ENCODE peak calls at places on chromosomes 7 and 10, in four cellular contexts. One of them, this sample, is unnamed.

GRCh38 chr7:32093415-32094408 is 23.5 kb upstream of the PDE1C start:
- DNase-seq in DMS79: no peak
- DNase-seq in GM23248: peak
- DNase-seq in activated CD4-positive, CD25-positive, alpha-beta regulatory T cell: no peak
- DNase-seq in this sample: no peak

GRCh38 chr10:58477122-58477521 is 35.5 kb upstream of the BICC1 start:
- DNase-seq in DMS79: no peak
- DNase-seq in activated CD4-positive, CD25-positive, alpha-beta regulatory T cell: no peak
- DNase-seq in GM23248: peak
- DNase-seq in this sample: no peak

GRCh38 chr7:45593877-45594276 is 19.7 kb downstream of the ADCY1 start:
- DNase-seq in DMS79: no peak
- DNase-seq in activated CD4-positive, CD25-positive, alpha-beta regulatory T cell: no peak
- DNase-seq in GM23248: no peak
- DNase-seq in this sample: no peak

GRCh38 chr10:131786756-131787605 is 113.8 kb upstream of the PPP2R2D start:
- DNase-seq in activated CD4-positive, CD25-positive, alpha-beta regulatory T cell: no peak
- DNase-seq in DMS79: peak
- DNase-seq in GM23248: peak
- DNase-seq in this sample: no peak

GRCh38 chr7:157774495-157774894 is 437.7 kb downstream of the DNAJB6 start:
- DNase-seq in GM23248: no peak
- DNase-seq in DMS79: no peak
- DNase-seq in activated CD4-positive, CD25-positive, alpha-beta regulatory T cell: no peak
- DNase-seq in this sample: no peak

GRCh38 chr10:95337354-95337753 is 46.6 kb upstream of the PDLIM1 start:
- DNase-seq in GM23248: no peak
- DNase-seq in DMS79: no peak
- DNase-seq in activated CD4-positive, CD25-positive, alpha-beta regulatory T cell: no peak
- DNase-seq in this sample: no peak

GRCh38 chr10:96390460-96390864 is 31.7 kb upstream of the OPALIN start:
- DNase-seq in GM23248: no peak
- DNase-seq in DMS79: no peak
- DNase-seq in activated CD4-positive, CD25-positive, alpha-beta regulatory T cell: no peak
- DNase-seq in this sample: no peak

GRCh38 chr10:22607261-22607660 is 107.1 kb downstream of the PIP4K2A start:
- DNase-seq in activated CD4-positive, CD25-positive, alpha-beta regulatory T cell: no peak
- DNase-seq in DMS79: no peak
- DNase-seq in GM23248: no peak
- DNase-seq in this sample: no peak

GRCh38 chr10:132623996-132624846 is 86.6 kb downstream of the INPP5A start:
- DNase-seq in DMS79: no peak
- DNase-seq in activated CD4-positive, CD25-positive, alpha-beta regulatory T cell: no peak
- DNase-seq in GM23248: no peak
- DNase-seq in this sample: no peak

GRCh38 chr10:24465124-24465874 is 256.4 kb downstream of the KIAA1217 start:
- DNase-seq in activated CD4-positive, CD25-positive, alpha-beta regulatory T cell: no peak
- DNase-seq in DMS79: peak
- DNase-seq in GM23248: peak
- DNase-seq in this sample: no peak

GRCh38 chr7:73810991-73811360 is 19.8 kb upstream of the CLDN4 start:
- DNase-seq in DMS79: no peak
- DNase-seq in GM23248: no peak
- DNase-seq in activated CD4-positive, CD25-positive, alpha-beta regulatory T cell: no peak
- DNase-seq in this sample: no peak

GRCh38 chr10:24716295-24716694 is 7.4 kb downstream of the ARHGAP21 start:
- DNase-seq in activated CD4-positive, CD25-positive, alpha-beta regulatory T cell: no peak
- DNase-seq in GM23248: no peak
- DNase-seq in DMS79: no peak
- DNase-seq in this sample: no peak

GRCh38 chr10:105797234-105797890 is 1156.3 kb downstream of the SORCS3 start:
- DNase-seq in GM23248: peak
- DNase-seq in activated CD4-positive, CD25-positive, alpha-beta regulatory T cell: no peak
- DNase-seq in DMS79: no peak
- DNase-seq in this sample: no peak

GRCh38 chr10:11610855-11611247 is 599 bp downstream of the USP6NL start:
- DNase-seq in DMS79: no peak
- DNase-seq in activated CD4-positive, CD25-positive, alpha-beta regulatory T cell: peak
- DNase-seq in GM23248: peak
- DNase-seq in this sample: no peak

GRCh38 chr10:4127518-4128315 is 342.7 kb upstream of the KLF6 start:
- DNase-seq in activated CD4-positive, CD25-positive, alpha-beta regulatory T cell: no peak
- DNase-seq in DMS79: no peak
- DNase-seq in GM23248: no peak
- DNase-seq in this sample: no peak

GRCh38 chr10:84405662-84406061 is 77.3 kb downstream of the CCSER2 start:
- DNase-seq in GM23248: no peak
- DNase-seq in activated CD4-positive, CD25-positive, alpha-beta regulatory T cell: no peak
- DNase-seq in DMS79: no peak
- DNase-seq in this sample: no peak

GRCh38 chr10:119479048-119479394 is 63.5 kb downstream of the RGS10 start:
- DNase-seq in GM23248: peak
- DNase-seq in DMS79: no peak
- DNase-seq in activated CD4-positive, CD25-positive, alpha-beta regulatory T cell: no peak
- DNase-seq in this sample: no peak

GRCh38 chr10:97335188-97335619 is 675 bp upstream of the FRAT2 start:
- DNase-seq in GM23248: no peak
- DNase-seq in activated CD4-positive, CD25-positive, alpha-beta regulatory T cell: no peak
- DNase-seq in DMS79: no peak
- DNase-seq in this sample: no peak

GRCh38 chr10:77506517-77506916 is 131.1 kb downstream of the KCNMA1 start:
- DNase-seq in GM23248: no peak
- DNase-seq in activated CD4-positive, CD25-positive, alpha-beta regulatory T cell: no peak
- DNase-seq in DMS79: no peak
- DNase-seq in this sample: no peak

GRCh38 chr10:89357955-89358354 is 19.9 kb upstream of the IFIT1B start:
- DNase-seq in DMS79: no peak
- DNase-seq in activated CD4-positive, CD25-positive, alpha-beta regulatory T cell: no peak
- DNase-seq in GM23248: no peak
- DNase-seq in this sample: no peak

GRCh38 chr7:144824360-144824759 is 11.5 kb downstream of the TPK1 start:
- DNase-seq in DMS79: no peak
- DNase-seq in activated CD4-positive, CD25-positive, alpha-beta regulatory T cell: no peak
- DNase-seq in GM23248: peak
- DNase-seq in this sample: no peak

GRCh38 chr10:48698971-48699627 is 14.4 kb downstream of the WDFY4 start:
- DNase-seq in DMS79: no peak
- DNase-seq in activated CD4-positive, CD25-positive, alpha-beta regulatory T cell: no peak
- DNase-seq in GM23248: no peak
- DNase-seq in this sample: no peak

GRCh38 chr10:43136432-43136831 is 1.8 kb upstream of the CSGALNACT2 start:
- DNase-seq in activated CD4-positive, CD25-positive, alpha-beta regulatory T cell: no peak
- DNase-seq in GM23248: no peak
- DNase-seq in DMS79: no peak
- DNase-seq in this sample: no peak

GRCh38 chr7:3188946-3189345 is 112.1 kb upstream of the SDK1 start:
- DNase-seq in GM23248: no peak
- DNase-seq in DMS79: no peak
- DNase-seq in activated CD4-positive, CD25-positive, alpha-beta regulatory T cell: no peak
- DNase-seq in this sample: no peak

GRCh38 chr10:123241391-123242141 is 87.4 kb downstream of the BUB3 start:
- DNase-seq in DMS79: no peak
- DNase-seq in activated CD4-positive, CD25-positive, alpha-beta regulatory T cell: peak
- DNase-seq in GM23248: no peak
- DNase-seq in this sample: no peak

GRCh38 chr10:132310701-132311337 is 3.1 kb upstream of the STK32C start:
- DNase-seq in DMS79: no peak
- DNase-seq in activated CD4-positive, CD25-positive, alpha-beta regulatory T cell: no peak
- DNase-seq in GM23248: no peak
- DNase-seq in this sample: no peak

GRCh38 chr10:131242007-131242406 is 69.5 kb downstream of the TCERG1L start:
- DNase-seq in GM23248: peak
- DNase-seq in DMS79: no peak
- DNase-seq in activated CD4-positive, CD25-positive, alpha-beta regulatory T cell: no peak
- DNase-seq in this sample: no peak

GRCh38 chr7:97390915-97391593 is 273.6 kb downstream of the SDHAF3 start:
- DNase-seq in DMS79: no peak
- DNase-seq in activated CD4-positive, CD25-positive, alpha-beta regulatory T cell: no peak
- DNase-seq in GM23248: no peak
- DNase-seq in this sample: no peak

GRCh38 chr7:55975944-55976633 is 11.7 kb downstream of the NIPSNAP2 start:
- DNase-seq in DMS79: no peak
- DNase-seq in activated CD4-positive, CD25-positive, alpha-beta regulatory T cell: no peak
- DNase-seq in GM23248: no peak
- DNase-seq in this sample: no peak

GRCh38 chr10:102300289-102300843 is 55.0 kb downstream of the GBF1 start:
- DNase-seq in GM23248: peak
- DNase-seq in activated CD4-positive, CD25-positive, alpha-beta regulatory T cell: no peak
- DNase-seq in DMS79: no peak
- DNase-seq in this sample: no peak

GRCh38 chr10:8998751-8999150 is 944.3 kb downstream of the GATA3 start:
- DNase-seq in GM23248: no peak
- DNase-seq in DMS79: no peak
- DNase-seq in activated CD4-positive, CD25-positive, alpha-beta regulatory T cell: no peak
- DNase-seq in this sample: no peak

GRCh38 chr7:128247640-128248194 is 6.6 kb downstream of the LEP start:
- DNase-seq in DMS79: no peak
- DNase-seq in GM23248: peak
- DNase-seq in activated CD4-positive, CD25-positive, alpha-beta regulatory T cell: no peak
- DNase-seq in this sample: no peak

GRCh38 chr10:100089241-100089640 is 7.6 kb upstream of the CPN1 start:
- DNase-seq in DMS79: no peak
- DNase-seq in activated CD4-positive, CD25-positive, alpha-beta regulatory T cell: no peak
- DNase-seq in GM23248: no peak
- DNase-seq in this sample: no peak

GRCh38 chr7:4700577-4701235 is 18.6 kb downstream of the FOXK1 start:
- DNase-seq in GM23248: peak
- DNase-seq in DMS79: no peak
- DNase-seq in activated CD4-positive, CD25-positive, alpha-beta regulatory T cell: no peak
- DNase-seq in this sample: no peak

GRCh38 chr7:101941481-101942383 is 124.3 kb downstream of the CUX1 start:
- DNase-seq in activated CD4-positive, CD25-positive, alpha-beta regulatory T cell: no peak
- DNase-seq in DMS79: no peak
- DNase-seq in GM23248: peak
- DNase-seq in this sample: no peak

GRCh38 chr10:132607961-132608495 is 70.4 kb downstream of the INPP5A start:
- DNase-seq in GM23248: no peak
- DNase-seq in DMS79: no peak
- DNase-seq in activated CD4-positive, CD25-positive, alpha-beta regulatory T cell: no peak
- DNase-seq in this sample: no peak

GRCh38 chr10:31194986-31195385 is 124.0 kb upstream of the ZEB1 start:
- DNase-seq in DMS79: no peak
- DNase-seq in activated CD4-positive, CD25-positive, alpha-beta regulatory T cell: no peak
- DNase-seq in GM23248: no peak
- DNase-seq in this sample: no peak

GRCh38 chr10:60732240-60733188 is 45.8 kb upstream of the CDK1 start:
- DNase-seq in DMS79: no peak
- DNase-seq in activated CD4-positive, CD25-positive, alpha-beta regulatory T cell: no peak
- DNase-seq in GM23248: peak
- DNase-seq in this sample: no peak

GRCh38 chr10:124351481-124352220 is 67.1 kb downstream of the OAT start:
- DNase-seq in DMS79: no peak
- DNase-seq in GM23248: no peak
- DNase-seq in activated CD4-positive, CD25-positive, alpha-beta regulatory T cell: no peak
- DNase-seq in this sample: no peak

GRCh38 chr7:74405899-74406512 is 47.7 kb upstream of the GTF2IRD1 start:
- DNase-seq in activated CD4-positive, CD25-positive, alpha-beta regulatory T cell: no peak
- DNase-seq in GM23248: no peak
- DNase-seq in DMS79: no peak
- DNase-seq in this sample: no peak

This sample was measured in D721Med.